ENCODE peak calls at places on chromosomes 2 and 18, in seven cellular contexts. W is fibroblast of the aortic adventitia, M is dorsolateral prefrontal cortex, C is astrocyte of the spinal cord, A is fibroblast of lung, R is transverse colon, L is adrenal gland. P is an unnamed sample.
A peak's percentile ranks its signal among the peaks of the same experiment; 100 is the strongest.

GRCh38 chr2:191202209-191202721 is 42.9 kb upstream of the MYO1B start:
- DNase-seq in W (peak; percentile 88), M (no peak), C (peak; percentile 65), A (peak; percentile 81), R (no peak), L (no peak), P (peak; percentile 83)

GRCh38 chr2:177756346-177756745 is 316.2 kb downstream of the PDE11A start:
- DNase-seq in W (no peak), M (no peak), C (no peak), A (no peak), R (no peak), L (no peak), P (no peak)

GRCh38 chr2:233795735-233796171 is 17.6 kb downstream of the MROH2A start:
- DNase-seq in W (no peak), M (no peak), C (no peak), A (no peak), R (no peak), L (no peak), P (no peak)

GRCh38 chr2:203880557-203881125 is 13.1 kb downstream of the CTLA4 start:
- DNase-seq in W (no peak), M (no peak), C (no peak), A (no peak), R (no peak), L (no peak), P (no peak)

GRCh38 chr18:22933958-22934423 is 863 bp downstream of the RBBP8 start:
- DNase-seq in W (no peak), M (no peak), C (no peak), A (no peak), R (no peak), L (no peak), P (no peak)

GRCh38 chr18:2572144-2572682 is 856 bp downstream of the NDC80 start:
- DNase-seq in W (no peak), M (no peak), C (no peak), A (no peak), R (no peak), L (no peak), P (no peak)

GRCh38 chr2:160306985-160307384 is 106.9 kb upstream of the ITGB6 start:
- DNase-seq in W (peak; percentile 100), M (no peak), C (peak; percentile 72), A (peak; percentile 82), R (no peak), L (no peak), P (peak; percentile 96)

GRCh38 chr2:241842620-241843211 is 16.0 kb downstream of the PDCD1 start:
- DNase-seq in W (no peak), M (no peak), C (no peak), A (no peak), R (peak; percentile 65), L (peak; percentile 54), P (no peak)

GRCh38 chr2:235595420-235596010 is 101.7 kb downstream of the AGAP1 start:
- DNase-seq in W (peak; percentile 89), M (peak; percentile 81), C (peak; percentile 76), A (peak; percentile 59), R (peak; percentile 76), L (peak; percentile 75), P (peak; percentile 87)

GRCh38 chr2:134104754-134105153 is 149.1 kb upstream of the MGAT5 start:
- DNase-seq in W (no peak), M (no peak), C (no peak), A (no peak), R (no peak), L (no peak), P (peak; percentile 19)

GRCh38 chr2:185174353-185174752 is 564.3 kb upstream of the FSIP2 start:
- DNase-seq in W (no peak), M (no peak), C (no peak), A (no peak), R (no peak), L (no peak), P (no peak)

GRCh38 chr2:124988794-124989193 is 963.7 kb downstream of the CNTNAP5 start:
- DNase-seq in W (no peak), M (no peak), C (no peak), A (no peak), R (no peak), L (no peak), P (no peak)
- TF ChIP-seq CTCF in W (no peak), M (no peak), C (no peak), A (no peak), R (no peak), L (no peak), P (no peak)

DNA sequence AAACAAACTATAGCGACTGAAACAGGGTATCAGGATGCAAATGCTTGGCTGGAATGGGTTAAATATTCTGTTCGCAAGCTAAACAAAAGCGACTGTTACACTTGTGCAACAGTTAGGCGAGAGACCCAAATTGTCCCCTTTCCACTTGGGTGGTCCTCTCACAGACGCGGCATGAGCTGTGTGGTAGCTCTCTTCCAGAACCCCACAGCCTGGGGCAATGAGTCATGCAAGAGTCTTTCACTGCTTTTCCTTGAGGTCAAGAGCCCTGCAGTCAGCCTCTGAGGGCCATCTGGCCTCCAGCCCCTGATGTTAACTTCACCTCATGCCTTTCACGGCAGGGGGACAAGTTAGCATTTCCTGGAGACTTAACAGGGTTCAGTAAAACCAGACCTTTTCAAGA is 25.7 kb downstream of the SULT1C4 start:
- DNase-seq in W (no peak), M (no peak), C (peak; percentile 85), A (peak; percentile 72), R (peak; percentile 13), L (no peak), P (peak; percentile 42)
- H3K4me3 ChIP-seq in W (no peak overlapping the region), M (no peak overlapping the region), C (no peak overlapping the region), A (no peak overlapping the region), R (no peak overlapping the region), L (no peak overlapping the region), P (no peak overlapping the region)

GRCh38 chr18:42471886-42472285 is 516.9 kb downstream of the PIK3C3 start:
- DNase-seq in W (no peak), M (no peak), C (no peak), A (no peak), R (no peak), L (no peak), P (no peak)
- TF ChIP-seq CTCF in W (no peak), M (no peak), C (no peak), A (no peak), R (no peak), L (no peak), P (no peak)

DNA sequence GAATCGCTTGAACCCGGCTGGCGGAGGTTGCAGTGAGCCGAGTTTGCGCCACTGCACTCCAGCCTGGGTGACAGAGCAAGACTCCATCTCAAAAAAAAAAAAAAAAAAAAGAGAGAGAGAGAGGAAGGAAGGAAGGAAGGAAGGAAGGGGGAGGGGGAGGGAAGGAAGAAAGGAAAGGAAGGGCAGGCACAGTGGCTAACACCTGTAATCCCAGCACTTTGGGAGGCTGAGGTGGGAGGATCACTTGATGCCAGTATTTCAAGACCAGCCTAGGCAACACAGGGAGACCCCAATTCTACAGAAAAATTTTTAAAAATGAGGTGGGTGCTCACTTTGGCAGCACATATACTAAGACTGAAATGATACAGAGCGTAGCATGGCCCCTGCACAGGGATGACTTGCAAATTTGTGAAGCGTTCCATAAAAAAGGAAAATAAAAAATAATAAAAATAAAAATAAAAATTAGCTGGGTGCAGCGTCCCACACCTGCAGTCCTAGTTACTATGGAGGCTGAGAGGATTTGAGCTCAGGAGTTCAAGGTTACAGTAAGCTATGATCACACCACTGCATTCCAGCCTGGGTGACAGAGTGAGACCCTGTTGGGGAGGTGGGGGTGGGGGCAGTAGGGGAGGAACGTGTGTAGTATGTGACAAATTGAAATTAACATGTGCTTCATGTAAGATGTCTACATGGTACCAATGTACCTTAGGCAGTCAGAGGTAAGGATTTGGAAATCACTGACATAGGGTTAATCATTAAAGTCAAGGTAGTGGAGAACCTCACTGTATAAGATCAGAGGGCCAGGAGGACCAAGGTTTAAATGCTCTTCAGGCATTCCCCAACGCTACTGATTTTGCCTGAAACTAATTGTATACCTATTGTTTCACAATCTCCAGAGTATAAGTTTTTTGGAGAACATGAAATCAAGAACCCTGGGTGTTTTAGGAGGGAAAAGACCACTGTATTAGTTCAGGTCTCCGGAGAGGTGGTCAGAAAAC is 1.4 kb downstream of the WDCP start:
- DNase-seq in W (no peak), M (no peak), C (no peak), A (no peak), R (no peak), L (no peak), P (no peak)
- H3K4me3 ChIP-seq in W (peak overlapping the region; percentile 90), M (no peak overlapping the region), C (peak overlapping the region; percentile 95), A (peak overlapping the region; percentile 97), R (peak overlapping the region; percentile 65), L (no peak overlapping the region), P (peak overlapping the region; percentile 65)

GRCh38 chr2:11743846-11744553 is 2.4 kb upstream of the LPIN1 start:
- DNase-seq in W (peak; percentile 100), M (peak; percentile 71), C (peak; percentile 99), A (peak; percentile 100), R (peak; percentile 95), L (peak; percentile 99), P (peak; percentile 100)
- TF ChIP-seq CTCF in W (no peak), M (no peak), C (no peak), A (no peak), R (no peak), L (no peak), P (no peak)

DNA sequence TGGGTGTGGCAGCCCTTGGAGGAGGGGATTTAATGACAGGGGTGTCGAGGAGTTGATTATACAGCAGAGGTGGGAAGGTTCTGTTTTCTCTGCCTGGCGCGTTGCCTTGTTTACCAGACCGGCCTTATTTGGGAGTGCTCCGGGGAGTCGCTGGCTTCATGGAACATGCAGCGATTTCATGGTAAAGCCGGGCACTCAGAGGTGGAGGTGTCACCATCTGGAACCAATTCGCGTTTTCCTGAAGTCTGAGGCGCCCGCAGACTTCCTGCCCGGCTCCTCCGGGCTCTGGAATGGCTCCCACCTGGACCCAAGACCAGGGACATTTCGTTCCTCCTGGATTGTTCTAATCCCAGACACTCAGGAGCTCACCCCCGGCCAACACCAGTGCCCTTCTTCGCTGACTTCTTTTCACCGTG is 209.1 kb downstream of the KLHL29 start:
- DNase-seq in W (no peak), M (no peak), C (no peak), A (no peak), R (peak; percentile 31), L (no peak), P (no peak)
- H3K4me3 ChIP-seq in W (no peak overlapping the region), M (no peak overlapping the region), C (no peak overlapping the region), A (no peak overlapping the region), R (peak overlapping the region; percentile 4), L (no peak overlapping the region), P (no peak overlapping the region)

P was measured in cardiac fibroblast.